ENCODE peak calls at places on chromosomes 6 and 20, in six cellular contexts. V is effector memory CD4-positive, alpha-beta T cell; X is ELF-1; Q is cardiac fibroblast; O is body of pancreas; N is activated CD4-positive, alpha-beta T cell treated with anti-CD3 and anti-CD28 coated beads, Interleukin-2, amount 50 U/mL, for 24 hours. T is an unnamed sample.

GRCh38 chr6:33692760-33693158 is 18.7 kb downstream of the UQCC2 start:
- DNase-seq in O (peak), X (no peak), V (peak), N (no peak), Q (peak), T (peak)

GRCh38 chr6:136468711-136469110 is 81.5 kb downstream of the MAP7 start:
- DNase-seq in N (no peak), V (no peak), X (no peak), Q (no peak), O (no peak), T (no peak)

GRCh38 chr20:57659131-57659788 is 39.0 kb upstream of the ZBP1 start:
- DNase-seq in N (no peak), O (no peak), X (no peak), Q (no peak), V (no peak), T (no peak)

GRCh38 chr6:150229775-150230561 is 87.1 kb downstream of the PPP1R14C start:
- DNase-seq in X (no peak), Q (no peak), V (no peak), O (no peak), N (no peak), T (no peak)

GRCh38 chr20:4014031-4014474 is 1.3 kb downstream of the RNF24 start:
- DNase-seq in V (no peak), O (peak), Q (peak), N (no peak), X (peak), T (no peak)

GRCh38 chr20:62709537-62709905 is 885 bp downstream of the NTSR1 start:
- DNase-seq in V (no peak), O (no peak), N (no peak), X (no peak), Q (no peak), T (no peak)

GRCh38 chr6:110665600-110665999 is 149.7 kb downstream of the CDK19 start:
- DNase-seq in O (no peak), Q (no peak), N (no peak), V (no peak), X (no peak), T (no peak)

GRCh38 chr6:90003069-90003800 is 109.0 kb downstream of the GJA10 start:
- DNase-seq in V (no peak), X (no peak), N (no peak), O (no peak), Q (no peak), T (no peak)

GRCh38 chr20:31720486-31721407 is 1.9 kb downstream of the BCL2L1 start:
- DNase-seq in O (peak), N (no peak), X (peak), Q (no peak), V (no peak), T (no peak)

GRCh38 chr6:157376706-157377230 is 4.2 kb upstream of the ZDHHC14 start:
- DNase-seq in N (no peak), X (no peak), O (peak), Q (no peak), V (no peak), T (no peak)

T was measured in T-helper 1 cell.